ENCODE peak calls at places on chromosomes 2 and 18, in six cellular contexts. Q is HCT116, X is H1, L is HepG2, W is K562, S is GM12878. F is an unnamed sample.

GRCh38 chr2:48699377-48699951 is 56.1 kb downstream of the LHCGR start:
- DNase-seq in Q (no peak), X (no peak), L (no peak), W (no peak), S (no peak), F (no peak)

GRCh38 chr2:46470114-46470628 is 9.2 kb upstream of the TMEM247 start:
- DNase-seq in Q (no peak), X (no peak), L (no peak), W (no peak), S (no peak), F (no peak)

GRCh38 chr2:181839811-181840210 is 51.7 kb upstream of the ITPRID2 start:
- DNase-seq in Q (no peak), X (no peak), L (no peak), W (no peak), S (no peak), F (no peak)

GRCh38 chr2:7627587-7627986 is 710.4 kb downstream of the RNF144A start:
- DNase-seq in Q (no peak), X (no peak), L (no peak), W (no peak), S (no peak), F (no peak)

GRCh38 chr2:192016265-192016664 is 169.4 kb upstream of the CAVIN2 start:
- DNase-seq in Q (no peak), X (no peak), L (no peak), W (no peak), S (no peak), F (no peak)

GRCh38 chr2:156537147-156537546 is 101.0 kb downstream of the GPD2 start:
- DNase-seq in Q (no peak), X (no peak), L (no peak), W (no peak), S (no peak), F (no peak)

GRCh38 chr2:72933646-72934151 is 16.4 kb downstream of the EMX1 start:
- DNase-seq in Q (no peak), X (no peak), L (no peak), W (no peak), S (no peak), F (no peak)

GRCh38 chr2:201419057-201419635 is 32.1 kb downstream of the TRAK2 start:
- DNase-seq in Q (no peak), X (no peak), L (no peak), W (no peak), S (no peak), F (no peak)

GRCh38 chr2:121881950-121882349 is 126.5 kb downstream of the TSN start:
- DNase-seq in Q (no peak), X (no peak), L (no peak), W (no peak), S (no peak), F (no peak)

GRCh38 chr18:23998811-23999210 is 15.7 kb upstream of the TTC39C start:
- DNase-seq in Q (peak; percentile 23), X (no peak), L (peak; percentile 68), W (no peak), S (no peak), F (no peak)

GRCh38 chr18:49017813-49018552 is 67.2 kb upstream of the SMAD7 start:
- DNase-seq in Q (no peak), X (no peak), L (no peak), W (no peak), S (no peak), F (no peak)

GRCh38 chr2:233968556-233968955 is 51.4 kb downstream of the TRPM8 start:
- DNase-seq in Q (no peak), X (no peak), L (no peak), W (no peak), S (no peak), F (no peak)

GRCh38 chr2:71614976-71615768 is 161.8 kb downstream of the DYSF start:
- DNase-seq in Q (no peak), X (no peak), L (peak; percentile 18), W (peak; percentile 3), S (no peak), F (no peak)

GRCh38 chr2:54387592-54387991 is 68.5 kb upstream of the SPTBN1 start:
- DNase-seq in Q (no peak), X (no peak), L (no peak), W (no peak), S (no peak), F (no peak)

GRCh38 chr2:64848363-64848762 is 140.8 kb upstream of the SLC1A4 start:
- DNase-seq in Q (no peak), X (no peak), L (no peak), W (no peak), S (no peak), F (no peak)

GRCh38 chr18:59515147-59515546 is 156.1 kb upstream of the LMAN1 start:
- DNase-seq in Q (no peak), X (no peak), L (no peak), W (no peak), S (no peak), F (no peak)

GRCh38 chr2:25960920-25961319 is 21.4 kb downstream of the KIF3C start:
- DNase-seq in Q (no peak), X (no peak), L (no peak), W (no peak), S (no peak), F (no peak)

GRCh38 chr2:11669454-11670291 is at the start of gene NTSR2:
- DNase-seq in Q (no peak), X (peak; percentile 65), L (peak; percentile 51), W (peak; percentile 48), S (no peak), F (peak; percentile 66)

GRCh38 chr2:136225950-136226835 is 108.2 kb upstream of the CXCR4 start:
- DNase-seq in Q (no peak), X (no peak), L (no peak), W (no peak), S (no peak), F (no peak)

GRCh38 chr2:223925106-223925505 is 20.0 kb downstream of the WDFY1 start:
- DNase-seq in Q (no peak), X (no peak), L (no peak), W (no peak), S (no peak), F (no peak)

GRCh38 chr18:67665266-67665665 is 148.7 kb upstream of the DSEL start:
- DNase-seq in Q (no peak), X (no peak), L (no peak), W (no peak), S (no peak), F (no peak)

GRCh38 chr2:74037379-74037860 is 52.7 kb downstream of the TET3 start:
- DNase-seq in Q (no peak), X (no peak), L (no peak), W (peak; percentile 73), S (peak; percentile 54), F (no peak)

GRCh38 chr18:5890606-5891360 is 4.5 kb downstream of the TMEM200C start:
- DNase-seq in Q (no peak), X (no peak), L (peak; percentile 11), W (no peak), S (no peak), F (no peak)

GRCh38 chr18:5890261-5890605 is 5.1 kb downstream of the TMEM200C start:
- DNase-seq in Q (no peak), X (no peak), L (peak; percentile 5), W (no peak), S (no peak), F (no peak)

GRCh38 chr18:5894215-5894612 is 1.1 kb downstream of the TMEM200C start:
- DNase-seq in Q (no peak), X (no peak), L (no peak), W (no peak), S (no peak), F (no peak)

GRCh38 chr18:5892772-5893431 is 2.4 kb downstream of the TMEM200C start:
- DNase-seq in Q (no peak), X (no peak), L (no peak), W (no peak), S (no peak), F (no peak)

GRCh38 chr18:5891361-5892215 is 3.7 kb downstream of the TMEM200C start:
- DNase-seq in Q (no peak), X (no peak), L (no peak), W (no peak), S (no peak), F (no peak)
- H3K27me3 ChIP-seq in Q (no peaks in the 10 kb centered on the region), X (peaks cover 14% of the 10 kb centered on the region), L (peaks cover 20% of the 10 kb centered on the region), W (no peaks in the 10 kb centered on the region), S (peaks cover 14% of the 10 kb centered on the region), F (peaks cover 7% of the 10 kb centered on the region)

DNA sequence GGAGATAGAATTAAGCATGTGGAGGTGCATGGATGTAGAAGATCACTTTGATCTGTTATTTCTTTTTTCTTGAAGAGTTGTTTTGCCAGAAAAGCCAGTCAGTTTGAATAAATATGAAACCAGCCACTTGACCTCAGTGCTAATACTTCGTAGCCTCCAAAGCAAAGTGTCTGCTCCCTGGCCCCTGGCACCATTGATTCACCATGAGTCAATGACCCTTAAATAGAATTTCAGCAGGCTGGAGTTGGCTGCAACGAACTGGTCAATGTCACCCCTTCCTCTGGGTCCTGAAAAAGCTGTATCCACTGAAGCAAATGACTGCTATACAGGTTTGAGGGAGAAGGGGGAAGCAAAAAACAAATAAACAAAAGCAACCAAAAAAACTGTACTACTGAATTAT is 57.9 kb upstream of the TTN start:
- DNase-seq in Q (no peak), X (no peak), L (no peak), W (no peak), S (no peak), F (no peak)
- TF ChIP-seq ZNF274 in Q (no peak), X (no peak), L (no peak), W (no peak), S (no peak), F (no peak)

DNA sequence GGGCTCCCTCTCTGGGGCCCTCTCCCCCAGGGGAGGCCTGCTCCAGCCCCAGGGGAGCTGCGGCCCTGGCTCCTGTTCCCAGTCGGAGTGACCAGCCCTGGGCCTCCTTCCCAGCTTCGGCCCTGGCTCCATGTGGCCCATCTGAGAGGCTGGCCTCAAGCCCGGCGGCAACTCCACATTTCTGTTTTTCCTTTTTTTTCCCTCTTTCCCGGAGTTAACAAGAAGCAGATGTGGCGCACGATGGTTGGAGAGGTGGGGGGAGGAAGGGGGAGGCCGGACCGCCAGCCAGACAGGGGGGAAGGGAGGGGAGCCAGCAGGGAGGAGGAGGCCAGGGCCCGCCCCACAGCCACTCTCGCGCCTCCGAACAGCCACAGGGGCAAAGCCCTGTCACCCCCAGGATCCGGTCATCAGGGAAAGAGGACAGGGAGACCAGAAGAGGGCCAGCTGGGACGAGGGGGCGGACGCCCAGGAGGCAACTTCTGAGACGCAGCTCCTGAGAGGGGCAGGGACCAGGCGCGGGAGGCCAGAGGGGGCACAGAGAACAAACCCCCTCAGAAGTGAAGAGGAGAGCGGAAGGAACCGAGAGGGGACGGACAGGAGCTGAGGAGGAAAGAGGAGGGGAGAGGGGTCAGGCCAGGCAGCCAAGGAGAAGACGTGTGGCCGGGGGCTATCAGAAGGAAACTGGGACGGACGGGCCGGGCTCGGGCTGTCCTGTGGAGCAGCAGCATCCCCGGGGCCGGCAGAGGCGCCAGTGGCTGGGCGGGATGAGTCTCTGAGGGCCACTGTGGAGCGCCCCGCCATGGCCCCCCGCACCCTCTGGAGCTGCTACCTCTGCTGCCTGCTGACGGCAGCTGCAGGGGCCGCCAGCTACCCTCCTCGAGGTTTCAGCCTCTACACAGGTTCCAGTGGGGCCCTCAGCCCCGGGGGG is at the start of gene EMILIN1:
- DNase-seq in Q (no peak), X (no peak), L (no peak), W (peak; percentile 33), S (no peak), F (no peak)
- H3K9ac ChIP-seq in Q (no peak within 1 kb of the TSS), X (no peak within 1 kb of the TSS), L (peak within 1 kb of the TSS; percentile 52), W (peak within 1 kb of the TSS; percentile 77), S (no peak within 1 kb of the TSS), F (peak within 1 kb of the TSS; percentile 61)

DNA sequence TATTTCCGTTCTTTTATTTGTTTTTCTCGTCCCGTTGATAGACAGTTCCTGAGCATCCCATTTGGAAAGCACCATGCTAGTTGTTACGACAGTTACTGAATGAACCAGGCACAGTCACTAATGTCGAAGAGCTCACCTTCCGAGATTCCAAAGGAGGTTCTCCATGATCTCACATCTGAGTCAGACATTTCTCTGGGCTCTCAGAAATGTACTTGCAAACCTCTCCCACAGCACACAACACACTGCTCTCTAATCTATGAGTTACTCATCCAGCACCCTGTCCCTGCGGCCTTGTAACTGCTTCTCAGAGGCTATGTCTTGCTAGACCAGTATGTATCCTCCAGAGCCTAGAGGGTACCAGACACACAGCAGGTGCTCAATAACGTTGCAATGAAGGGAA is 174.7 kb downstream of the DNER start:
- DNase-seq in Q (no peak), X (no peak), L (no peak), W (no peak), S (no peak), F (no peak)
- H3K27me3 ChIP-seq in Q (no peaks in the 10 kb centered on the region), X (no peaks in the 10 kb centered on the region), L (no peaks in the 10 kb centered on the region), W (no peaks in the 10 kb centered on the region), S (no peaks in the 10 kb centered on the region), F (no peaks in the 10 kb centered on the region)